ENCODE peak calls at places on chromosomes 6 and 20, in nine cellular contexts. One of them, this sample, is unnamed.

GRCh38 chr6:53233309-53233708 is 84.7 kb upstream of the GCM1 start:
- DNase-seq in RWPE1: no peak
- DNase-seq in T-helper 17 cell: no peak
- DNase-seq in fibroblast of pulmonary artery: no peak
- DNase-seq in left cardiac atrium: no peak
- DNase-seq in EL: peak
- DNase-seq in kidney tubule cell: peak
- DNase-seq in activated T-cell treated with anti-CD3 and anti-CD28 coated beads for 1 hour: no peak
- DNase-seq in breast epithelium: no peak
- DNase-seq in this sample: peak

GRCh38 chr6:74269601-74269860 is 573.5 kb downstream of the CD109 start:
- DNase-seq in RWPE1: no peak
- DNase-seq in T-helper 17 cell: no peak
- DNase-seq in fibroblast of pulmonary artery: no peak
- DNase-seq in left cardiac atrium: no peak
- DNase-seq in EL: no peak
- DNase-seq in kidney tubule cell: no peak
- DNase-seq in activated T-cell treated with anti-CD3 and anti-CD28 coated beads for 1 hour: no peak
- DNase-seq in breast epithelium: no peak
- DNase-seq in this sample: no peak

GRCh38 chr20:37501940-37502339 is 19.1 kb upstream of the NNAT start:
- DNase-seq in RWPE1: no peak
- DNase-seq in T-helper 17 cell: no peak
- DNase-seq in fibroblast of pulmonary artery: no peak
- DNase-seq in left cardiac atrium: no peak
- DNase-seq in EL: no peak
- DNase-seq in kidney tubule cell: no peak
- DNase-seq in activated T-cell treated with anti-CD3 and anti-CD28 coated beads for 1 hour: no peak
- DNase-seq in breast epithelium: no peak
- DNase-seq in this sample: no peak

GRCh38 chr6:79599725-79600259 is 31.3 kb upstream of the SH3BGRL2 start:
- DNase-seq in RWPE1: no peak
- DNase-seq in T-helper 17 cell: no peak
- DNase-seq in fibroblast of pulmonary artery: no peak
- DNase-seq in left cardiac atrium: no peak
- DNase-seq in EL: no peak
- DNase-seq in kidney tubule cell: no peak
- DNase-seq in activated T-cell treated with anti-CD3 and anti-CD28 coated beads for 1 hour: no peak
- DNase-seq in breast epithelium: no peak
- DNase-seq in this sample: no peak

GRCh38 chr20:38874460-38875169 is 51.6 kb upstream of the FAM83D start:
- DNase-seq in RWPE1: no peak
- DNase-seq in T-helper 17 cell: no peak
- DNase-seq in fibroblast of pulmonary artery: no peak
- DNase-seq in left cardiac atrium: no peak
- DNase-seq in EL: no peak
- DNase-seq in kidney tubule cell: no peak
- DNase-seq in activated T-cell treated with anti-CD3 and anti-CD28 coated beads for 1 hour: no peak
- DNase-seq in breast epithelium: no peak
- DNase-seq in this sample: no peak

GRCh38 chr6:28353981-28354676 is 4.4 kb downstream of the ZKSCAN3 start:
- DNase-seq in RWPE1: peak
- DNase-seq in T-helper 17 cell: no peak
- DNase-seq in fibroblast of pulmonary artery: peak
- DNase-seq in left cardiac atrium: peak
- DNase-seq in EL: peak
- DNase-seq in kidney tubule cell: peak
- DNase-seq in activated T-cell treated with anti-CD3 and anti-CD28 coated beads for 1 hour: no peak
- DNase-seq in breast epithelium: no peak
- DNase-seq in this sample: peak

GRCh38 chr20:23214903-23215302 is 128.8 kb upstream of the CD93 start:
- DNase-seq in RWPE1: no peak
- DNase-seq in T-helper 17 cell: no peak
- DNase-seq in fibroblast of pulmonary artery: no peak
- DNase-seq in left cardiac atrium: no peak
- DNase-seq in EL: no peak
- DNase-seq in kidney tubule cell: no peak
- DNase-seq in activated T-cell treated with anti-CD3 and anti-CD28 coated beads for 1 hour: no peak
- DNase-seq in breast epithelium: no peak
- DNase-seq in this sample: peak

GRCh38 chr20:58571942-58572666 is 56.9 kb upstream of the APCDD1L start:
- DNase-seq in RWPE1: no peak
- DNase-seq in T-helper 17 cell: no peak
- DNase-seq in fibroblast of pulmonary artery: peak
- DNase-seq in left cardiac atrium: no peak
- DNase-seq in EL: peak
- DNase-seq in kidney tubule cell: no peak
- DNase-seq in activated T-cell treated with anti-CD3 and anti-CD28 coated beads for 1 hour: no peak
- DNase-seq in breast epithelium: no peak
- DNase-seq in this sample: peak

GRCh38 chr6:134245041-134245440 is 72.9 kb downstream of the SGK1 start:
- DNase-seq in RWPE1: no peak
- DNase-seq in T-helper 17 cell: no peak
- DNase-seq in fibroblast of pulmonary artery: peak
- DNase-seq in left cardiac atrium: no peak
- DNase-seq in EL: peak
- DNase-seq in kidney tubule cell: peak
- DNase-seq in activated T-cell treated with anti-CD3 and anti-CD28 coated beads for 1 hour: no peak
- DNase-seq in breast epithelium: no peak
- DNase-seq in this sample: peak

GRCh38 chr20:22394583-22394982 is 189.8 kb downstream of the FOXA2 start:
- DNase-seq in RWPE1: no peak
- DNase-seq in T-helper 17 cell: no peak
- DNase-seq in fibroblast of pulmonary artery: no peak
- DNase-seq in left cardiac atrium: no peak
- DNase-seq in EL: no peak
- DNase-seq in kidney tubule cell: peak
- DNase-seq in activated T-cell treated with anti-CD3 and anti-CD28 coated beads for 1 hour: no peak
- DNase-seq in breast epithelium: no peak
- DNase-seq in this sample: no peak

GRCh38 chr6:151233731-151234130 is 6.0 kb upstream of the AKAP12 start:
- DNase-seq in RWPE1: no peak
- DNase-seq in T-helper 17 cell: no peak
- DNase-seq in fibroblast of pulmonary artery: no peak
- DNase-seq in left cardiac atrium: no peak
- DNase-seq in EL: no peak
- DNase-seq in kidney tubule cell: no peak
- DNase-seq in activated T-cell treated with anti-CD3 and anti-CD28 coated beads for 1 hour: no peak
- DNase-seq in breast epithelium: no peak
- DNase-seq in this sample: no peak

GRCh38 chr6:35583893-35584688 is 71.4 kb upstream of the TULP1 start:
- DNase-seq in RWPE1: peak
- DNase-seq in T-helper 17 cell: peak
- DNase-seq in fibroblast of pulmonary artery: peak
- DNase-seq in left cardiac atrium: peak
- DNase-seq in EL: peak
- DNase-seq in kidney tubule cell: peak
- DNase-seq in activated T-cell treated with anti-CD3 and anti-CD28 coated beads for 1 hour: peak
- DNase-seq in breast epithelium: peak
- DNase-seq in this sample: peak

GRCh38 chr20:3660262-3661059 is 2.7 kb downstream of the GFRA4 start:
- DNase-seq in RWPE1: no peak
- DNase-seq in T-helper 17 cell: no peak
- DNase-seq in fibroblast of pulmonary artery: no peak
- DNase-seq in left cardiac atrium: no peak
- DNase-seq in EL: no peak
- DNase-seq in kidney tubule cell: no peak
- DNase-seq in activated T-cell treated with anti-CD3 and anti-CD28 coated beads for 1 hour: no peak
- DNase-seq in breast epithelium: no peak
- DNase-seq in this sample: no peak

This sample was measured in astrocyte of the hippocampus.